ENCODE peak calls at places on chromosomes 13 and 19, in five cellular contexts. K, S, M, R and Z are unnamed samples.

GRCh38 chr13:95660981-95661581 is 15.9 kb upstream of the DNAJC3 start:
- DNase-seq in R (peak), S (peak), K (no peak), M (no peak), Z (peak)

GRCh38 chr13:44231786-44232516 is 141.7 kb upstream of the SERP2 start:
- DNase-seq in M (no peak), S (peak), K (no peak), R (peak), Z (peak)

GRCh38 chr19:36051637-36052036 is 2.4 kb downstream of the THAP8 start:
- DNase-seq in R (no peak), M (no peak), K (no peak), S (no peak), Z (no peak)

GRCh38 chr19:29379257-29379986 is 146.4 kb upstream of the VSTM2B start:
- DNase-seq in S (no peak), R (no peak), M (no peak), K (no peak), Z (no peak)

GRCh38 chr19:48872884-48873475 is 759 bp downstream of the PPP1R15A start:
- DNase-seq in M (no peak), R (peak), S (peak), K (no peak), Z (peak)

GRCh38 chr13:108947551-108948030 is 318.2 kb downstream of the MYO16 start:
- DNase-seq in K (no peak), R (peak), M (no peak), S (peak), Z (no peak)

GRCh38 chr19:50300814-50301606 is 28.2 kb downstream of the KCNC3 start:
- DNase-seq in S (peak), R (peak), K (no peak), M (no peak), Z (peak)

GRCh38 chr19:54502518-54503048 is at the start of gene LAIR2:
- DNase-seq in K (no peak), S (no peak), R (no peak), M (no peak), Z (no peak)

GRCh38 chr13:39484506-39485313 is 118.3 kb downstream of the LHFPL6 start:
- DNase-seq in R (peak), M (no peak), S (peak), K (no peak), Z (peak)

GRCh38 chr19:52494518-52494917 is 33.0 kb upstream of the ZNF808 start:
- DNase-seq in M (no peak), R (peak), K (no peak), S (no peak), Z (no peak)

GRCh38 chr19:36489920-36490415 is 607 bp upstream of the ZNF566 start:
- DNase-seq in R (peak), S (no peak), K (peak), M (no peak), Z (peak)

GRCh38 chr13:99517577-99517976 is 16.3 kb downstream of the TM9SF2 start:
- DNase-seq in M (no peak), K (no peak), R (no peak), S (no peak), Z (no peak)

GRCh38 chr13:30341815-30342570 is 34.6 kb upstream of the KATNAL1 start:
- DNase-seq in S (peak), K (no peak), R (peak), M (peak), Z (peak)

GRCh38 chr19:10756371-10756770 is 38.5 kb downstream of the DNM2 start:
- DNase-seq in S (no peak), K (no peak), R (no peak), M (no peak), Z (no peak)

GRCh38 chr13:30998548-30999140 is 66.2 kb downstream of the TEX26 start:
- DNase-seq in M (peak), R (peak), S (peak), K (no peak), Z (no peak)

GRCh38 chr19:18431351-18432197 is 6.4 kb downstream of the ISYNA1 start:
- DNase-seq in S (no peak), R (no peak), K (no peak), M (no peak), Z (no peak)

GRCh38 chr13:52195052-52195837 is 35.8 kb upstream of the NEK3 start:
- DNase-seq in M (peak), K (no peak), S (peak), R (peak), Z (peak)

GRCh38 chr13:41919031-41919740 is 41.7 kb downstream of the VWA8 start:
- DNase-seq in K (no peak), S (no peak), R (no peak), M (no peak), Z (no peak)

GRCh38 chr19:49984491-49984890 is 23.5 kb upstream of the SIGLEC11 start:
- DNase-seq in S (no peak), K (no peak), M (no peak), R (no peak), Z (no peak)

GRCh38 chr13:85798999-85799646 is at the start of gene SLITRK6:
- DNase-seq in S (peak), K (no peak), R (peak), M (no peak), Z (no peak)

GRCh38 chr13:33025220-33025744 is 9.1 kb downstream of the KL start:
- DNase-seq in R (no peak), M (no peak), S (no peak), K (no peak), Z (no peak)

GRCh38 chr19:32735936-32736335 is 16.4 kb downstream of the TDRD12 start:
- DNase-seq in S (no peak), R (no peak), M (no peak), K (no peak), Z (no peak)